ENCODE peak calls at places on chromosome 15, in five cellular contexts. One of them, this sample, is unnamed.

GRCh38 chr15:91113036-91113435 is 13.0 kb downstream of the SV2B start:
- DNase-seq in left ventricle myocardium inferior: no peak
- DNase-seq in activated naive CD4-positive, alpha-beta T cell treated with anti-CD3 and anti-CD28 coated beads for 36 hours: no peak
- DNase-seq in GM13976: no peak
- DNase-seq in KBM-7: no peak
- DNase-seq in this sample: no peak

GRCh38 chr15:98737721-98738120 is 89.4 kb downstream of the IGF1R start:
- DNase-seq in left ventricle myocardium inferior: no peak
- DNase-seq in GM13976: no peak
- DNase-seq in activated naive CD4-positive, alpha-beta T cell treated with anti-CD3 and anti-CD28 coated beads for 36 hours: no peak
- DNase-seq in KBM-7: no peak
- DNase-seq in this sample: no peak

GRCh38 chr15:48868018-48868417 is 9.9 kb upstream of the EID1 start:
- DNase-seq in GM13976: no peak
- DNase-seq in left ventricle myocardium inferior: no peak
- DNase-seq in KBM-7: no peak
- DNase-seq in activated naive CD4-positive, alpha-beta T cell treated with anti-CD3 and anti-CD28 coated beads for 36 hours: no peak
- DNase-seq in this sample: no peak

GRCh38 chr15:36090276-36090946 is 489.0 kb upstream of the CDIN1 start:
- DNase-seq in KBM-7: no peak
- DNase-seq in activated naive CD4-positive, alpha-beta T cell treated with anti-CD3 and anti-CD28 coated beads for 36 hours: no peak
- DNase-seq in GM13976: no peak
- DNase-seq in left ventricle myocardium inferior: no peak
- DNase-seq in this sample: no peak

GRCh38 chr15:52727825-52728224 is 48.6 kb upstream of the ATOSA start:
- DNase-seq in activated naive CD4-positive, alpha-beta T cell treated with anti-CD3 and anti-CD28 coated beads for 36 hours: no peak
- DNase-seq in GM13976: no peak
- DNase-seq in KBM-7: no peak
- DNase-seq in left ventricle myocardium inferior: no peak
- DNase-seq in this sample: no peak

GRCh38 chr15:67024322-67024997 is 40.9 kb upstream of the SMAD3 start:
- DNase-seq in activated naive CD4-positive, alpha-beta T cell treated with anti-CD3 and anti-CD28 coated beads for 36 hours: peak
- DNase-seq in left ventricle myocardium inferior: peak
- DNase-seq in KBM-7: peak
- DNase-seq in GM13976: no peak
- DNase-seq in this sample: peak

GRCh38 chr15:92413511-92413910 is 19.8 kb downstream of the ST8SIA2 start:
- DNase-seq in KBM-7: no peak
- DNase-seq in activated naive CD4-positive, alpha-beta T cell treated with anti-CD3 and anti-CD28 coated beads for 36 hours: no peak
- DNase-seq in GM13976: no peak
- DNase-seq in left ventricle myocardium inferior: no peak
- DNase-seq in this sample: no peak

GRCh38 chr15:41562258-41562657 is 3.2 kb downstream of the TYRO3 start:
- DNase-seq in KBM-7: no peak
- DNase-seq in left ventricle myocardium inferior: no peak
- DNase-seq in GM13976: no peak
- DNase-seq in activated naive CD4-positive, alpha-beta T cell treated with anti-CD3 and anti-CD28 coated beads for 36 hours: no peak
- DNase-seq in this sample: no peak

GRCh38 chr15:56052389-56053045 is 59.1 kb upstream of the NEDD4 start:
- DNase-seq in KBM-7: peak
- DNase-seq in activated naive CD4-positive, alpha-beta T cell treated with anti-CD3 and anti-CD28 coated beads for 36 hours: peak
- DNase-seq in GM13976: peak
- DNase-seq in left ventricle myocardium inferior: no peak
- DNase-seq in this sample: peak

GRCh38 chr15:87518957-87519356 is 737.6 kb downstream of the NTRK3 start:
- DNase-seq in GM13976: no peak
- DNase-seq in activated naive CD4-positive, alpha-beta T cell treated with anti-CD3 and anti-CD28 coated beads for 36 hours: no peak
- DNase-seq in KBM-7: no peak
- DNase-seq in left ventricle myocardium inferior: no peak
- DNase-seq in this sample: no peak

GRCh38 chr15:76333720-76334437 is 2.7 kb upstream of the ISL2 start:
- DNase-seq in left ventricle myocardium inferior: no peak
- DNase-seq in GM13976: peak
- DNase-seq in activated naive CD4-positive, alpha-beta T cell treated with anti-CD3 and anti-CD28 coated beads for 36 hours: no peak
- DNase-seq in KBM-7: peak
- DNase-seq in this sample: peak

GRCh38 chr15:74882528-74882927 is 7.3 kb upstream of the MPI start:
- DNase-seq in KBM-7: no peak
- DNase-seq in GM13976: no peak
- DNase-seq in activated naive CD4-positive, alpha-beta T cell treated with anti-CD3 and anti-CD28 coated beads for 36 hours: no peak
- DNase-seq in left ventricle myocardium inferior: no peak
- DNase-seq in this sample: no peak

GRCh38 chr15:46343527-46343926 is 708.7 kb downstream of the SQOR start:
- DNase-seq in KBM-7: no peak
- DNase-seq in GM13976: no peak
- DNase-seq in activated naive CD4-positive, alpha-beta T cell treated with anti-CD3 and anti-CD28 coated beads for 36 hours: no peak
- DNase-seq in left ventricle myocardium inferior: no peak
- DNase-seq in this sample: no peak

GRCh38 chr15:77013786-77014136 is 18.8 kb downstream of the PSTPIP1 start:
- DNase-seq in activated naive CD4-positive, alpha-beta T cell treated with anti-CD3 and anti-CD28 coated beads for 36 hours: peak
- DNase-seq in KBM-7: peak
- DNase-seq in left ventricle myocardium inferior: no peak
- DNase-seq in GM13976: peak
- DNase-seq in this sample: peak

GRCh38 chr15:93219859-93220258 is 130.8 kb upstream of the RGMA start:
- DNase-seq in KBM-7: no peak
- DNase-seq in activated naive CD4-positive, alpha-beta T cell treated with anti-CD3 and anti-CD28 coated beads for 36 hours: no peak
- DNase-seq in GM13976: no peak
- DNase-seq in left ventricle myocardium inferior: no peak
- DNase-seq in this sample: no peak

GRCh38 chr15:68447976-68448755 is 16.2 kb upstream of the ITGA11 start:
- DNase-seq in activated naive CD4-positive, alpha-beta T cell treated with anti-CD3 and anti-CD28 coated beads for 36 hours: no peak
- DNase-seq in GM13976: no peak
- DNase-seq in KBM-7: no peak
- DNase-seq in left ventricle myocardium inferior: no peak
- DNase-seq in this sample: no peak

GRCh38 chr15:60496853-60497252 is 17.9 kb upstream of the ICE2 start:
- DNase-seq in GM13976: no peak
- DNase-seq in activated naive CD4-positive, alpha-beta T cell treated with anti-CD3 and anti-CD28 coated beads for 36 hours: no peak
- DNase-seq in KBM-7: no peak
- DNase-seq in left ventricle myocardium inferior: no peak
- DNase-seq in this sample: no peak

GRCh38 chr15:72382146-72382545 is 6.3 kb upstream of the HEXA start:
- DNase-seq in GM13976: no peak
- DNase-seq in left ventricle myocardium inferior: no peak
- DNase-seq in KBM-7: no peak
- DNase-seq in activated naive CD4-positive, alpha-beta T cell treated with anti-CD3 and anti-CD28 coated beads for 36 hours: no peak
- DNase-seq in this sample: peak

GRCh38 chr15:72174551-72175165 is 22.9 kb downstream of the GRAMD2A start:
- DNase-seq in activated naive CD4-positive, alpha-beta T cell treated with anti-CD3 and anti-CD28 coated beads for 36 hours: no peak
- DNase-seq in GM13976: no peak
- DNase-seq in KBM-7: no peak
- DNase-seq in left ventricle myocardium inferior: no peak
- DNase-seq in this sample: no peak

GRCh38 chr15:31856581-31856980 is 173.7 kb upstream of the CHRNA7 start:
- DNase-seq in KBM-7: no peak
- DNase-seq in GM13976: no peak
- DNase-seq in left ventricle myocardium inferior: no peak
- DNase-seq in activated naive CD4-positive, alpha-beta T cell treated with anti-CD3 and anti-CD28 coated beads for 36 hours: no peak
- DNase-seq in this sample: no peak

GRCh38 chr15:51970132-51970817 is 1.3 kb downstream of the LEO1 start:
- DNase-seq in KBM-7: no peak
- DNase-seq in left ventricle myocardium inferior: no peak
- DNase-seq in GM13976: no peak
- DNase-seq in activated naive CD4-positive, alpha-beta T cell treated with anti-CD3 and anti-CD28 coated beads for 36 hours: no peak
- DNase-seq in this sample: no peak

GRCh38 chr15:34725565-34725964 is 29.2 kb downstream of the GJD2 start:
- DNase-seq in GM13976: no peak
- DNase-seq in left ventricle myocardium inferior: no peak
- DNase-seq in activated naive CD4-positive, alpha-beta T cell treated with anti-CD3 and anti-CD28 coated beads for 36 hours: no peak
- DNase-seq in KBM-7: no peak
- DNase-seq in this sample: no peak

GRCh38 chr15:99430881-99431401 is 134.8 kb upstream of the MEF2A start:
- DNase-seq in left ventricle myocardium inferior: peak
- DNase-seq in KBM-7: no peak
- DNase-seq in activated naive CD4-positive, alpha-beta T cell treated with anti-CD3 and anti-CD28 coated beads for 36 hours: no peak
- DNase-seq in GM13976: no peak
- DNase-seq in this sample: no peak

GRCh38 chr15:92693922-92694331 is 38.4 kb upstream of the FAM174B start:
- DNase-seq in KBM-7: peak
- DNase-seq in left ventricle myocardium inferior: no peak
- DNase-seq in activated naive CD4-positive, alpha-beta T cell treated with anti-CD3 and anti-CD28 coated beads for 36 hours: peak
- DNase-seq in GM13976: no peak
- DNase-seq in this sample: peak

GRCh38 chr15:78949461-78949860 is 4.6 kb upstream of the CTSH start:
- DNase-seq in activated naive CD4-positive, alpha-beta T cell treated with anti-CD3 and anti-CD28 coated beads for 36 hours: no peak
- DNase-seq in left ventricle myocardium inferior: no peak
- DNase-seq in KBM-7: no peak
- DNase-seq in GM13976: no peak
- DNase-seq in this sample: no peak

GRCh38 chr15:25391971-25392733 is 46.7 kb downstream of the UBE3A start:
- DNase-seq in KBM-7: no peak
- DNase-seq in GM13976: no peak
- DNase-seq in activated naive CD4-positive, alpha-beta T cell treated with anti-CD3 and anti-CD28 coated beads for 36 hours: no peak
- DNase-seq in left ventricle myocardium inferior: no peak
- DNase-seq in this sample: no peak

GRCh38 chr15:81075272-81075671 is 58.8 kb upstream of the CFAP161 start:
- DNase-seq in left ventricle myocardium inferior: no peak
- DNase-seq in GM13976: no peak
- DNase-seq in activated naive CD4-positive, alpha-beta T cell treated with anti-CD3 and anti-CD28 coated beads for 36 hours: no peak
- DNase-seq in KBM-7: no peak
- DNase-seq in this sample: no peak

GRCh38 chr15:94375997-94376396 is 144.6 kb downstream of the MCTP2 start:
- DNase-seq in GM13976: no peak
- DNase-seq in KBM-7: no peak
- DNase-seq in left ventricle myocardium inferior: no peak
- DNase-seq in activated naive CD4-positive, alpha-beta T cell treated with anti-CD3 and anti-CD28 coated beads for 36 hours: no peak
- DNase-seq in this sample: no peak

GRCh38 chr15:69578792-69579587 is 126.4 kb downstream of the RPLP1 start:
- DNase-seq in left ventricle myocardium inferior: no peak
- DNase-seq in KBM-7: no peak
- DNase-seq in GM13976: no peak
- DNase-seq in activated naive CD4-positive, alpha-beta T cell treated with anti-CD3 and anti-CD28 coated beads for 36 hours: no peak
- DNase-seq in this sample: peak

GRCh38 chr15:82999905-83000671 is 11.4 kb downstream of the C15orf40 start:
- DNase-seq in KBM-7: peak
- DNase-seq in left ventricle myocardium inferior: no peak
- DNase-seq in activated naive CD4-positive, alpha-beta T cell treated with anti-CD3 and anti-CD28 coated beads for 36 hours: peak
- DNase-seq in GM13976: peak
- DNase-seq in this sample: peak

GRCh38 chr15:95550702-95551101 is 779.8 kb upstream of the NR2F2 start:
- DNase-seq in KBM-7: no peak
- DNase-seq in left ventricle myocardium inferior: no peak
- DNase-seq in activated naive CD4-positive, alpha-beta T cell treated with anti-CD3 and anti-CD28 coated beads for 36 hours: no peak
- DNase-seq in GM13976: no peak
- DNase-seq in this sample: no peak

GRCh38 chr15:65981837-65982696 is 112.8 kb downstream of the RAB11A start:
- DNase-seq in GM13976: peak
- DNase-seq in activated naive CD4-positive, alpha-beta T cell treated with anti-CD3 and anti-CD28 coated beads for 36 hours: peak
- DNase-seq in KBM-7: peak
- DNase-seq in left ventricle myocardium inferior: no peak
- DNase-seq in this sample: peak

GRCh38 chr15:47358876-47359275 is 358.4 kb upstream of the SEMA6D start:
- DNase-seq in GM13976: no peak
- DNase-seq in left ventricle myocardium inferior: no peak
- DNase-seq in KBM-7: no peak
- DNase-seq in activated naive CD4-positive, alpha-beta T cell treated with anti-CD3 and anti-CD28 coated beads for 36 hours: no peak
- DNase-seq in this sample: no peak

This sample was measured in RPMI8226.